ENCODE peak calls at places on chromosomes 7 and 10, in four cellular contexts. One of them, this sample, is unnamed.

GRCh38 chr7:2811476-2812118 is 32.5 kb downstream of the GNA12 start:
- DNase-seq in endothelial cell of umbilical vein: no peak
- DNase-seq in GM12892: no peak
- DNase-seq in breast epithelium: peak; percentile 49
- DNase-seq in this sample: no peak

GRCh38 chr10:88544140-88544870 is 38.8 kb downstream of the RNLS start:
- DNase-seq in endothelial cell of umbilical vein: no peak
- DNase-seq in GM12892: no peak
- DNase-seq in breast epithelium: no peak
- DNase-seq in this sample: no peak

GRCh38 chr7:8065356-8065813 is 96.8 kb downstream of the GLCCI1 start:
- DNase-seq in endothelial cell of umbilical vein: no peak
- DNase-seq in GM12892: no peak
- DNase-seq in breast epithelium: no peak
- DNase-seq in this sample: no peak

GRCh38 chr10:84194424-84195043 is at the start of gene CDHR1:
- DNase-seq in endothelial cell of umbilical vein: no peak
- DNase-seq in GM12892: peak; percentile 61
- DNase-seq in breast epithelium: no peak
- DNase-seq in this sample: no peak

GRCh38 chr10:60377955-60378354 is 11.7 kb downstream of the ANK3 start:
- DNase-seq in endothelial cell of umbilical vein: no peak
- DNase-seq in GM12892: no peak
- DNase-seq in breast epithelium: no peak
- DNase-seq in this sample: no peak

GRCh38 chr7:73725703-73726466 is 6.4 kb upstream of the STX1A start:
- DNase-seq in endothelial cell of umbilical vein: peak; percentile 72
- DNase-seq in GM12892: no peak
- DNase-seq in breast epithelium: peak; percentile 96
- DNase-seq in this sample: peak; percentile 96

GRCh38 chr7:23347007-23347681 is 48.0 kb downstream of the MALSU1 start:
- DNase-seq in endothelial cell of umbilical vein: peak; percentile 37
- DNase-seq in GM12892: no peak
- DNase-seq in breast epithelium: no peak
- DNase-seq in this sample: no peak

GRCh38 chr10:29709484-29710002 is 74.8 kb upstream of the SVIL start:
- DNase-seq in endothelial cell of umbilical vein: no peak
- DNase-seq in GM12892: no peak
- DNase-seq in breast epithelium: no peak
- DNase-seq in this sample: no peak

GRCh38 chr10:98487692-98488091 is 41.0 kb upstream of the HPS1 start:
- DNase-seq in endothelial cell of umbilical vein: no peak
- DNase-seq in GM12892: no peak
- DNase-seq in breast epithelium: no peak
- DNase-seq in this sample: no peak

GRCh38 chr7:5607958-5608656 is 173.4 kb downstream of the RNF216 start:
- DNase-seq in endothelial cell of umbilical vein: no peak
- DNase-seq in GM12892: no peak
- DNase-seq in breast epithelium: no peak
- DNase-seq in this sample: no peak

GRCh38 chr10:122050811-122051210 is 61.8 kb downstream of the TACC2 start:
- DNase-seq in endothelial cell of umbilical vein: no peak
- DNase-seq in GM12892: no peak
- DNase-seq in breast epithelium: no peak
- DNase-seq in this sample: no peak

GRCh38 chr7:138097064-138097741 is 20.9 kb downstream of the AKR1D1 start:
- DNase-seq in endothelial cell of umbilical vein: peak; percentile 6
- DNase-seq in GM12892: no peak
- DNase-seq in breast epithelium: no peak
- DNase-seq in this sample: no peak

GRCh38 chr7:73828107-73828803 is 2.5 kb upstream of the CLDN4 start:
- DNase-seq in endothelial cell of umbilical vein: peak; percentile 69
- DNase-seq in GM12892: no peak
- DNase-seq in breast epithelium: no peak
- DNase-seq in this sample: no peak

GRCh38 chr7:41809487-41810257 is 106.8 kb upstream of the INHBA start:
- DNase-seq in endothelial cell of umbilical vein: no peak
- DNase-seq in GM12892: no peak
- DNase-seq in breast epithelium: no peak
- DNase-seq in this sample: no peak

GRCh38 chr10:34526758-34527730 is 288.1 kb downstream of the PARD3 start:
- DNase-seq in endothelial cell of umbilical vein: peak; percentile 91
- DNase-seq in GM12892: no peak
- DNase-seq in breast epithelium: no peak
- DNase-seq in this sample: no peak

GRCh38 chr7:128841961-128842673 is 11.9 kb downstream of the FLNC start:
- DNase-seq in endothelial cell of umbilical vein: peak; percentile 41
- DNase-seq in GM12892: peak; percentile 86
- DNase-seq in breast epithelium: no peak
- DNase-seq in this sample: no peak

GRCh38 chr10:34295142-34295548 is 520.0 kb downstream of the PARD3 start:
- DNase-seq in endothelial cell of umbilical vein: no peak
- DNase-seq in GM12892: no peak
- DNase-seq in breast epithelium: no peak
- DNase-seq in this sample: no peak

GRCh38 chr7:113289140-113289740 is 170.9 kb upstream of the SMIM30 start:
- DNase-seq in endothelial cell of umbilical vein: no peak
- DNase-seq in GM12892: no peak
- DNase-seq in breast epithelium: no peak
- DNase-seq in this sample: no peak

GRCh38 chr7:945556-946255 is 8.8 kb downstream of the ADAP1 start:
- DNase-seq in endothelial cell of umbilical vein: no peak
- DNase-seq in GM12892: no peak
- DNase-seq in breast epithelium: peak; percentile 88
- DNase-seq in this sample: no peak
- TF ChIP-seq POLR2A in endothelial cell of umbilical vein: no peak
- TF ChIP-seq POLR2A in GM12892: no peak
- TF ChIP-seq POLR2A in breast epithelium: no peak
- TF ChIP-seq POLR2A in this sample: no peak

GRCh38 chr7:100003711-100004661 is 11.4 kb upstream of the ZKSCAN1 start:
- DNase-seq in endothelial cell of umbilical vein: peak; percentile 43
- DNase-seq in GM12892: no peak
- DNase-seq in breast epithelium: peak; percentile 69
- DNase-seq in this sample: no peak
- TF ChIP-seq POLR2AphosphoS5 in endothelial cell of umbilical vein: no peak
- TF ChIP-seq POLR2AphosphoS5 in GM12892: no peak
- TF ChIP-seq POLR2AphosphoS5 in breast epithelium: no peak
- TF ChIP-seq POLR2AphosphoS5 in this sample: no peak

DNA sequence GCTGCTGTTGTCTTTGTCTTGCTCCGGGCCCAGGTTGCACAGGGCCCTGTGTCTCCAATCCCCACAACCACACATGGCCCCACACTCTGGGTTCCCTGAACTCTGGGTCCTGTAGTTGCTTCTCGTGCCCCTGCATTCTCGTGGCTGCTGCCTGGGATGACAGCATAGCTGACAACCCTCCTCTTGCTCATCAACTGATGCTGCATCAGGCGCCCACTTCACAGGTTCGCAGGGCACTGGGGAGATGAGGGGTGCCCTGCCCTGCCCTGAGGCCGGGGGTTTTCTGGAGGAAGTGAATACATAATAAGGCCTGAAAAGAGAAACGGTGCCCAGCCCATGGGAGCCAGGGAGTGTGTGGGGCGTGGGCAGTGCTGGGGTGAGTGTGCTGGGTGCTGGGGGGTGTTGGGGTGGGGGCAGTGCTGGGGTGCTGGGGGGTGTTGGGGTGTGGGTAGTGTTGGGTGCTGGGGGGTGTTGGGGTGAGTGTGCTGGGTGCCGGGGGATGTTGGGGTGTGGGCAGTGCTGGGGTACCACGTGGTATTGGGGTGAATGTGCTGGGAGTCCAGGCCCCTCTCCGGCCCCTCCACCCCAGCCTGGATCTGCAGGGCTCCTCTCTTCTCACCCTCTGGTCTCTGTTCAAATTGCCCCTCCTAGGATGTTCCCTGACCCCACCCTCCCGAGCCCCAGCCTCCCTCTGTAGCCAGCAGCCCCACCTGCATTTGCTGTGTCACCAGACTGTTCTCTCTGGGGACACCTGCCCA is 2.0 kb upstream of the MTG1 start:
- DNase-seq in endothelial cell of umbilical vein: no peak
- DNase-seq in GM12892: no peak
- DNase-seq in breast epithelium: no peak
- DNase-seq in this sample: no peak
- TF ChIP-seq POLR2A in endothelial cell of umbilical vein: no peak
- TF ChIP-seq POLR2A in GM12892: no peak
- TF ChIP-seq POLR2A in breast epithelium: no peak
- TF ChIP-seq POLR2A in this sample: no peak

GRCh38 chr10:75379234-75379724 is 22.3 kb downstream of the ZNF503 start:
- DNase-seq in endothelial cell of umbilical vein: no peak
- DNase-seq in GM12892: no peak
- DNase-seq in breast epithelium: no peak
- DNase-seq in this sample: no peak
- TF ChIP-seq POLR2AphosphoS5 in endothelial cell of umbilical vein: no peak
- TF ChIP-seq POLR2AphosphoS5 in GM12892: no peak
- TF ChIP-seq POLR2AphosphoS5 in breast epithelium: peak; percentile 40
- TF ChIP-seq POLR2AphosphoS5 in this sample: no peak

DNA sequence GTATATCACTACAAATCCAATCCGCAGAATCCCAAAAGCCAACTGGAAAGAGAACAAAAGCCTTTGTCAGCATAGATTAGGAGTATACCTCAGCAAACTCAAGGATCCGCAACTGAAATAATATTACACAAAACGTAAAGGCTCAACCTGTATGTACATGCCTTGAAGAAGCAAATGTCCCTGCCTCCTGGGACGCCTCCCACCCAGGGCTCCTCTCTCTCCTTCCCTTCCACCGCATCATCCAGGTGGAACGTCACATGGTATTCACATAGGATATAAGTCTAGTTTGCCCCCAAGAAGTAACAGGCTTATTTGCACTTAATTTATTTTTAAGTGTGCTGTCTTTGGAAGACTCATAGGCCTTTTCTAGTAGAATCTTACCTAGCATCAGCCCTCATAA is 13.4 kb downstream of the SLC26A3 start:
- DNase-seq in endothelial cell of umbilical vein: no peak
- DNase-seq in GM12892: no peak
- DNase-seq in breast epithelium: no peak
- DNase-seq in this sample: no peak
- TF ChIP-seq POLR2A in endothelial cell of umbilical vein: no peak
- TF ChIP-seq POLR2A in GM12892: no peak
- TF ChIP-seq POLR2A in breast epithelium: no peak
- TF ChIP-seq POLR2A in this sample: no peak

GRCh38 chr7:117332031-117332430 is 9.2 kb upstream of the WNT2 start:
- DNase-seq in endothelial cell of umbilical vein: no peak
- DNase-seq in GM12892: no peak
- DNase-seq in breast epithelium: no peak
- DNase-seq in this sample: no peak

GRCh38 chr7:117338020-117338419 is 15.2 kb upstream of the WNT2 start:
- DNase-seq in endothelial cell of umbilical vein: no peak
- DNase-seq in GM12892: no peak
- DNase-seq in breast epithelium: no peak
- DNase-seq in this sample: no peak

GRCh38 chr7:117333168-117333567 is 10.3 kb upstream of the WNT2 start:
- DNase-seq in endothelial cell of umbilical vein: no peak
- DNase-seq in GM12892: no peak
- DNase-seq in breast epithelium: no peak
- DNase-seq in this sample: no peak
- TF ChIP-seq POLR2AphosphoS5 in endothelial cell of umbilical vein: no peak
- TF ChIP-seq POLR2AphosphoS5 in GM12892: no peak
- TF ChIP-seq POLR2AphosphoS5 in breast epithelium: no peak
- TF ChIP-seq POLR2AphosphoS5 in this sample: no peak